ENCODE peak calls at places on chromosomes 11 and 22, in eight cellular contexts. X is ovary, P is right lobe of liver, V is esophagus muscularis mucosa, M is heart left ventricle, W is H1, H is A549, G is transverse colon. E is an unnamed sample.

GRCh38 chr11:84780689-84781293 is 846.4 kb downstream of the DLG2 start:
- DNase-seq in P (no peak), M (no peak), W (no peak), V (no peak), X (no peak), H (no peak), G (no peak), E (no peak)

GRCh38 chr22:43289976-43290663 is 53.1 kb downstream of the SCUBE1 start:
- DNase-seq in P (no peak), V (no peak), H (no peak), W (no peak), X (peak; percentile 70), G (no peak), M (no peak), E (no peak)

GRCh38 chr11:9753031-9753430 is 89.2 kb downstream of the SWAP70 start:
- DNase-seq in X (no peak), V (no peak), W (no peak), G (no peak), H (no peak), P (no peak), M (no peak), E (no peak)

GRCh38 chr22:45949258-45949870 is 27.6 kb downstream of the WNT7B start:
- DNase-seq in W (no peak), H (no peak), M (no peak), P (no peak), G (no peak), X (no peak), V (no peak), E (no peak)

GRCh38 chr11:57340228-57340627 is 2.1 kb downstream of the P2RX3 start:
- DNase-seq in M (no peak), V (no peak), H (no peak), X (no peak), G (no peak), P (no peak), W (no peak), E (peak; percentile 59)

GRCh38 chr11:69010361-69010891 is 2.6 kb downstream of the MRGPRF start:
- DNase-seq in G (no peak), P (no peak), X (no peak), V (no peak), H (no peak), M (no peak), W (no peak), E (peak; percentile 52)

GRCh38 chr11:13229136-13229535 is 48.5 kb upstream of the BMAL1 start:
- DNase-seq in V (no peak), X (no peak), P (no peak), W (no peak), G (no peak), M (no peak), H (no peak), E (no peak)

GRCh38 chr11:117979481-117980211 is 6.5 kb upstream of the IL10RA start:
- DNase-seq in W (no peak), X (no peak), V (peak; percentile 91), H (no peak), G (no peak), P (no peak), M (no peak), E (peak; percentile 71)

GRCh38 chr11:70650075-70650909 is 252.0 kb downstream of the CTTN start:
- DNase-seq in W (no peak), G (peak; percentile 38), X (peak; percentile 43), M (peak; percentile 47), P (peak; percentile 46), H (peak; percentile 73), V (no peak), E (no peak)

GRCh38 chr11:24391165-24391564 is 105.7 kb upstream of the LUZP2 start:
- DNase-seq in W (no peak), V (no peak), X (no peak), M (no peak), H (no peak), G (no peak), P (no peak), E (no peak)

GRCh38 chr11:69319255-69320106 is 25.5 kb downstream of the MYEOV start:
- DNase-seq in G (no peak), H (no peak), X (no peak), M (no peak), W (no peak), V (no peak), P (no peak), E (peak; percentile 51)

GRCh38 chr11:65558785-65559509 is 788 bp upstream of the LTBP3 start:
- DNase-seq in G (no peak), H (no peak), X (peak; percentile 83), P (no peak), M (peak; percentile 80), W (no peak), V (no peak), E (peak; percentile 79)

GRCh38 chr11:65558002-65558784 is at the start of gene LTBP3:
- DNase-seq in P (peak; percentile 82), V (no peak), W (no peak), G (peak; percentile 77), X (peak; percentile 85), M (peak; percentile 87), H (peak; percentile 59), E (peak; percentile 89)

GRCh38 chr11:65555693-65556231 is 2.4 kb downstream of the LTBP3 start:
- DNase-seq in H (peak; percentile 67), M (peak; percentile 70), G (no peak), P (peak; percentile 84), W (no peak), X (no peak), V (no peak), E (peak; percentile 85)

GRCh38 chr11:65556470-65557279 is 1.5 kb downstream of the LTBP3 start:
- DNase-seq in V (no peak), M (peak; percentile 7), X (no peak), W (no peak), P (no peak), G (no peak), H (no peak), E (no peak)

GRCh38 chr11:65557280-65558001 is 718 bp downstream of the LTBP3 start:
- DNase-seq in X (peak; percentile 54), M (peak; percentile 55), H (no peak), V (no peak), G (no peak), W (no peak), P (no peak), E (peak; percentile 87)
- H3K4me1 ChIP-seq in X (peaks cover 32% of the 10 kb centered on the region), M (peaks cover 41% of the 10 kb centered on the region), H (peaks cover 84% of the 10 kb centered on the region), V (peaks cover 80% of the 10 kb centered on the region), G (peaks cover 34% of the 10 kb centered on the region), W (peaks cover 58% of the 10 kb centered on the region), P (no peaks in the 10 kb centered on the region), E (peaks cover 88% of the 10 kb centered on the region)

GRCh38 chr11:62919476-62919875 is 1.7 kb downstream of the CHRM1 start:
- DNase-seq in G (no peak), W (no peak), M (no peak), V (no peak), H (no peak), X (no peak), P (no peak), E (peak; percentile 54)

GRCh38 chr11:62921201-62921572 is at the start of gene CHRM1:
- DNase-seq in H (no peak), P (no peak), X (no peak), G (peak; percentile 22), W (no peak), M (no peak), V (no peak), E (peak; percentile 44)

GRCh38 chr11:62918531-62918930 is 2.6 kb downstream of the CHRM1 start:
- DNase-seq in X (no peak), P (no peak), V (no peak), M (no peak), G (no peak), W (no peak), H (no peak), E (no peak)

GRCh38 chr11:62919898-62920640 is 1.1 kb downstream of the CHRM1 start:
- DNase-seq in P (no peak), M (no peak), W (no peak), H (no peak), X (no peak), G (no peak), V (no peak), E (peak; percentile 33)

DNA sequence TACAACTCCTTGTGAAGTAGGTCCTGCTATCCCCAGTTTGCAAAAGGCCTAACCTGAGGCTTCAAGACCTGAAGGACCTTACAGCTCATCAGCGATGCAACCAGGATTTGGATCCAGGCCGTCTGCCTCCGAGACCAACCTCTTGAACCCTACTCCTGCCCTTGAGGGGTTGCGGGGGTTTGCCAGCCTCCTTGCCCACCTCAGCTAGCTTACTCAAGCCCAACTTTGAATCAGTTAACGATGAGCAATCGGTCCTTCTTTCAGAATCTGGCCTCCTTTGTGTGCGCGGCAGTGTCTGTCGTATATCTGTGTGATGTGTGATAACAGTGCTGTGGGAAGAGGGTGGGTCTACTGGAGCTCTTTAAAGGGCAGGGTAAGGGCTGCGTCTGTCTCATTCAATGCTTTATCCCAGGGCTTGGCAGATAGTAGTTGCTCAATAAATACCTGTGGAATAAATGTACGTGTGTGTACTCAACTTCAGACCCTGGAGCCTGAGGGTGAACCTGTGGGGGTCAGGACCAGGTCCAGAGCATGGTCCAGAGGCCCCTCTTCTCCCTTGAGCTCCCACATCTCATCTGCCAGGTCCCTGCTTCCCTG is 3.2 kb downstream of the CHRM1 start:
- DNase-seq in M (no peak), W (no peak), V (no peak), G (no peak), H (no peak), P (no peak), X (no peak), E (no peak)
- H3K4me3 ChIP-seq in M (no peak overlapping the region), W (no peak overlapping the region), V (no peak overlapping the region), G (no peak overlapping the region), H (no peak overlapping the region), P (no peak overlapping the region), X (no peak overlapping the region), E (no peak overlapping the region)

GRCh38 chr22:32395107-32395506 is 16.9 kb downstream of the RTCB start:
- DNase-seq in W (no peak), H (no peak), G (no peak), V (no peak), P (no peak), M (no peak), X (no peak), E (no peak)

GRCh38 chr22:32396255-32396654 is 15.8 kb downstream of the RTCB start:
- DNase-seq in X (no peak), P (no peak), G (no peak), M (no peak), W (no peak), V (no peak), H (no peak), E (no peak)

GRCh38 chr22:32401486-32401885 is 10.6 kb downstream of the RTCB start:
- DNase-seq in G (no peak), X (no peak), M (no peak), P (no peak), H (no peak), W (no peak), V (no peak), E (no peak)

GRCh38 chr22:32396746-32397145 is 15.3 kb downstream of the RTCB start:
- DNase-seq in X (no peak), W (no peak), G (no peak), H (no peak), P (no peak), V (no peak), M (no peak), E (no peak)
- TF ChIP-seq POLR2A in X (no peak), W (no peak), G (no peak), H (no peak), P (no peak), V (no peak), M (no peak), E (no peak)

DNA sequence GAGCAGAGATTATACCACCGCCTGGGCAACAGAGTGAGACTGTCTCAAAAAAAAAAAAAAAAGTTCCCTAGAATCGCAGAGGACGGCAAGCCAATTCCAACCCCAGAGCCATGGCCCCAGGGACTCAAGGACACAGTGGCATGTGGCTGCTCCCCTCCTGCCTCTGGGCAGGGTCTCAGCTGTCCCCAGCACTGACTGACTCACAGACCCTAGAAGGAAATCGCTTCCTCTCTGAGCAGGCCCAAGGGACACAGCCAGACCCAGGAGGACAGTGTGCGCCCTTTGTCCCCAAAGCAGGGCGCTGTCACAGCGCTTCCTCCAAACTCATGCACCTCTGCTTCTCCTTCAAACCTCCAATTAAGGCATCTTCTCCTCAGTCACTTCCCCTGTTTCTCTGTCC is 2.3 kb downstream of the PACSIN3 start:
- DNase-seq in X (no peak), W (no peak), M (peak; percentile 57), H (no peak), P (no peak), V (no peak), G (no peak), E (no peak)
- H3K4me1 ChIP-seq in X (peaks cover 8% of the 10 kb centered on the region), W (peaks cover 7% of the 10 kb centered on the region), M (peaks cover 16% of the 10 kb centered on the region), H (peaks cover 34% of the 10 kb centered on the region), P (peaks cover 2% of the 10 kb centered on the region), V (peaks cover 69% of the 10 kb centered on the region), G (peaks cover 10% of the 10 kb centered on the region), E (peaks cover 31% of the 10 kb centered on the region)

E was measured in spleen.